ENCODE peak calls at places on chromosomes 3 and 15, in four cellular contexts. One of them, this sample, is unnamed.

GRCh38 chr15:25783607-25784131 is 79.5 kb downstream of the ATP10A start:
- DNase-seq in tibial nerve: no peak
- DNase-seq in adrenal gland: no peak
- DNase-seq in breast epithelium: no peak
- DNase-seq in this sample: no peak

GRCh38 chr3:38003371-38003816 is 12.8 kb downstream of the VILL start:
- DNase-seq in tibial nerve: peak; percentile 66
- DNase-seq in breast epithelium: peak; percentile 79
- DNase-seq in adrenal gland: peak; percentile 54
- DNase-seq in this sample: no peak

GRCh38 chr3:73559730-73560129 is 65.0 kb downstream of the PDZRN3 start:
- DNase-seq in breast epithelium: no peak
- DNase-seq in adrenal gland: no peak
- DNase-seq in tibial nerve: no peak
- DNase-seq in this sample: no peak

GRCh38 chr3:143648218-143648617 is 200.1 kb downstream of the SLC9A9 start:
- DNase-seq in tibial nerve: no peak
- DNase-seq in adrenal gland: no peak
- DNase-seq in breast epithelium: no peak
- DNase-seq in this sample: no peak

GRCh38 chr3:39419697-39420293 is 13.3 kb downstream of the RPSA start:
- DNase-seq in tibial nerve: no peak
- DNase-seq in adrenal gland: no peak
- DNase-seq in breast epithelium: no peak
- DNase-seq in this sample: no peak

GRCh38 chr3:131972091-131972490 is 62.7 kb downstream of the CPNE4 start:
- DNase-seq in adrenal gland: no peak
- DNase-seq in breast epithelium: no peak
- DNase-seq in tibial nerve: no peak
- DNase-seq in this sample: no peak

GRCh38 chr3:193824365-193824764 is 231.4 kb downstream of the OPA1 start:
- DNase-seq in tibial nerve: no peak
- DNase-seq in breast epithelium: no peak
- DNase-seq in adrenal gland: no peak
- DNase-seq in this sample: no peak

GRCh38 chr15:74785716-74786032 is 3.8 kb downstream of the CSK start:
- DNase-seq in breast epithelium: no peak
- DNase-seq in tibial nerve: no peak
- DNase-seq in adrenal gland: no peak
- DNase-seq in this sample: no peak

GRCh38 chr3:120062474-120062873 is 31.8 kb downstream of the GSK3B start:
- DNase-seq in adrenal gland: no peak
- DNase-seq in breast epithelium: no peak
- DNase-seq in tibial nerve: no peak
- DNase-seq in this sample: no peak

GRCh38 chr3:89227218-89227617 is 119.8 kb downstream of the EPHA3 start:
- DNase-seq in adrenal gland: no peak
- DNase-seq in tibial nerve: no peak
- DNase-seq in breast epithelium: no peak
- DNase-seq in this sample: no peak

GRCh38 chr15:75177360-75178071 is 24.2 kb upstream of the C15orf39 start:
- DNase-seq in breast epithelium: no peak
- DNase-seq in tibial nerve: no peak
- DNase-seq in adrenal gland: no peak
- DNase-seq in this sample: no peak

GRCh38 chr3:62873672-62874397 is 1.4 kb downstream of the CADPS start:
- DNase-seq in tibial nerve: no peak
- DNase-seq in breast epithelium: no peak
- DNase-seq in adrenal gland: peak; percentile 29
- DNase-seq in this sample: no peak

GRCh38 chr15:90316139-90316538 is 35.9 kb upstream of the ZNF774 start:
- DNase-seq in adrenal gland: no peak
- DNase-seq in breast epithelium: no peak
- DNase-seq in tibial nerve: no peak
- DNase-seq in this sample: no peak

GRCh38 chr3:172046268-172046915 is 7.0 kb downstream of the FNDC3B start:
- DNase-seq in breast epithelium: no peak
- DNase-seq in adrenal gland: no peak
- DNase-seq in tibial nerve: no peak
- DNase-seq in this sample: no peak

GRCh38 chr3:197353001-197353866 is 54.8 kb upstream of the DLG1 start:
- DNase-seq in adrenal gland: no peak
- DNase-seq in tibial nerve: no peak
- DNase-seq in breast epithelium: no peak
- DNase-seq in this sample: no peak

GRCh38 chr15:25693321-25694237 is 169.5 kb downstream of the ATP10A start:
- DNase-seq in tibial nerve: no peak
- DNase-seq in breast epithelium: peak; percentile 50
- DNase-seq in adrenal gland: no peak
- DNase-seq in this sample: no peak

GRCh38 chr15:84684092-84684491 is 26.1 kb upstream of the NMB start:
- DNase-seq in tibial nerve: no peak
- DNase-seq in breast epithelium: no peak
- DNase-seq in adrenal gland: no peak
- DNase-seq in this sample: no peak

GRCh38 chr3:177358968-177359600 is 161.8 kb upstream of the TBL1XR1 start:
- DNase-seq in adrenal gland: peak; percentile 56
- DNase-seq in tibial nerve: no peak
- DNase-seq in breast epithelium: no peak
- DNase-seq in this sample: peak; percentile 11

GRCh38 chr3:14203521-14204079 is 25.0 kb downstream of the LSM3 start:
- DNase-seq in breast epithelium: peak; percentile 65
- DNase-seq in tibial nerve: peak; percentile 28
- DNase-seq in adrenal gland: peak; percentile 72
- DNase-seq in this sample: no peak

GRCh38 chr3:171508676-171509075 is 48.5 kb upstream of the TNIK start:
- DNase-seq in tibial nerve: no peak
- DNase-seq in breast epithelium: no peak
- DNase-seq in adrenal gland: no peak
- DNase-seq in this sample: no peak

GRCh38 chr3:111739241-111739952 is 119.7 kb upstream of the PHLDB2 start:
- DNase-seq in tibial nerve: no peak
- DNase-seq in breast epithelium: no peak
- DNase-seq in adrenal gland: peak; percentile 65
- DNase-seq in this sample: no peak

GRCh38 chr3:2137651-2138050 is 39.0 kb downstream of the CNTN4 start:
- DNase-seq in breast epithelium: no peak
- DNase-seq in tibial nerve: no peak
- DNase-seq in adrenal gland: no peak
- DNase-seq in this sample: no peak

GRCh38 chr3:23991236-23992050 is 46.4 kb downstream of the NR1D2 start:
- DNase-seq in breast epithelium: no peak
- DNase-seq in adrenal gland: no peak
- DNase-seq in tibial nerve: no peak
- DNase-seq in this sample: no peak

GRCh38 chr3:24773798-24774197 is 279.1 kb upstream of the THRB start:
- DNase-seq in adrenal gland: peak; percentile 50
- DNase-seq in breast epithelium: no peak
- DNase-seq in tibial nerve: no peak
- DNase-seq in this sample: no peak

GRCh38 chr3:117995795-117996194 is 1038.9 kb downstream of the IGSF11 start:
- DNase-seq in tibial nerve: no peak
- DNase-seq in breast epithelium: no peak
- DNase-seq in adrenal gland: no peak
- DNase-seq in this sample: no peak

GRCh38 chr3:128875556-128876120 is 3.8 kb upstream of the ACAD9 start:
- DNase-seq in adrenal gland: no peak
- DNase-seq in breast epithelium: no peak
- DNase-seq in tibial nerve: no peak
- DNase-seq in this sample: no peak

GRCh38 chr3:77530870-77531269 is 491.0 kb downstream of the ROBO2 start:
- DNase-seq in breast epithelium: no peak
- DNase-seq in tibial nerve: no peak
- DNase-seq in adrenal gland: no peak
- DNase-seq in this sample: no peak

GRCh38 chr3:99286266-99286845 is 352.0 kb upstream of the COL8A1 start:
- DNase-seq in tibial nerve: no peak
- DNase-seq in breast epithelium: no peak
- DNase-seq in adrenal gland: no peak
- DNase-seq in this sample: no peak

GRCh38 chr3:58059349-58060321 is 51.4 kb downstream of the FLNB start:
- DNase-seq in tibial nerve: no peak
- DNase-seq in adrenal gland: peak; percentile 54
- DNase-seq in breast epithelium: no peak
- DNase-seq in this sample: no peak

GRCh38 chr3:55489804-55490132 is 2.7 kb upstream of the WNT5A start:
- DNase-seq in tibial nerve: no peak
- DNase-seq in breast epithelium: no peak
- DNase-seq in adrenal gland: no peak
- DNase-seq in this sample: no peak

GRCh38 chr15:68316061-68316804 is 38.7 kb downstream of the FEM1B start:
- DNase-seq in breast epithelium: peak; percentile 43
- DNase-seq in adrenal gland: no peak
- DNase-seq in tibial nerve: no peak
- DNase-seq in this sample: no peak

GRCh38 chr3:45112939-45113338 is 33.2 kb downstream of the CDCP1 start:
- DNase-seq in breast epithelium: no peak
- DNase-seq in adrenal gland: no peak
- DNase-seq in tibial nerve: no peak
- DNase-seq in this sample: no peak

GRCh38 chr15:35784745-35785144 is 238.8 kb upstream of the DPH6 start:
- DNase-seq in adrenal gland: no peak
- DNase-seq in tibial nerve: no peak
- DNase-seq in breast epithelium: no peak
- DNase-seq in this sample: no peak

GRCh38 chr15:62270216-62270921 is 105.3 kb upstream of the C2CD4B start:
- DNase-seq in adrenal gland: no peak
- DNase-seq in breast epithelium: no peak
- DNase-seq in tibial nerve: no peak
- DNase-seq in this sample: no peak

GRCh38 chr3:183295211-183295610 is 42.2 kb downstream of the B3GNT5 start:
- DNase-seq in breast epithelium: peak; percentile 58
- DNase-seq in adrenal gland: peak; percentile 63
- DNase-seq in tibial nerve: no peak
- DNase-seq in this sample: no peak

GRCh38 chr15:84889991-84890669 is 5.7 kb downstream of the SLC28A1 start:
- DNase-seq in tibial nerve: no peak
- DNase-seq in breast epithelium: no peak
- DNase-seq in adrenal gland: no peak
- DNase-seq in this sample: no peak

GRCh38 chr3:13808576-13808975 is 71.3 kb downstream of the WNT7A start:
- DNase-seq in tibial nerve: no peak
- DNase-seq in adrenal gland: no peak
- DNase-seq in breast epithelium: no peak
- DNase-seq in this sample: no peak

GRCh38 chr3:46094506-46094905 is 67.2 kb upstream of the XCR1 start:
- DNase-seq in adrenal gland: no peak
- DNase-seq in tibial nerve: no peak
- DNase-seq in breast epithelium: no peak
- DNase-seq in this sample: no peak

GRCh38 chr15:39957481-39957880 is 23.6 kb downstream of the EIF2AK4 start:
- DNase-seq in breast epithelium: no peak
- DNase-seq in adrenal gland: no peak
- DNase-seq in tibial nerve: no peak
- DNase-seq in this sample: no peak

GRCh38 chr15:68652141-68652540 is 73.3 kb downstream of the CORO2B start:
- DNase-seq in adrenal gland: no peak
- DNase-seq in breast epithelium: peak; percentile 7
- DNase-seq in tibial nerve: no peak
- DNase-seq in this sample: no peak

GRCh38 chr15:64034519-64034918 is 11.8 kb downstream of the DAPK2 start:
- DNase-seq in tibial nerve: no peak
- DNase-seq in adrenal gland: no peak
- DNase-seq in breast epithelium: no peak
- DNase-seq in this sample: no peak
- H3K27ac ChIP-seq in tibial nerve: no peak overlapping the region
- H3K27ac ChIP-seq in adrenal gland: no peak overlapping the region
- H3K27ac ChIP-seq in breast epithelium: no peak overlapping the region
- H3K27ac ChIP-seq in this sample: no peak overlapping the region

GRCh38 chr15:80163217-80163616 is 10.4 kb downstream of the FAH start:
- DNase-seq in adrenal gland: no peak
- DNase-seq in tibial nerve: no peak
- DNase-seq in breast epithelium: peak; percentile 59
- DNase-seq in this sample: no peak
- TF ChIP-seq POLR2A in adrenal gland: no peak
- TF ChIP-seq POLR2A in tibial nerve: no peak
- TF ChIP-seq POLR2A in breast epithelium: no peak
- TF ChIP-seq POLR2A in this sample: no peak

DNA sequence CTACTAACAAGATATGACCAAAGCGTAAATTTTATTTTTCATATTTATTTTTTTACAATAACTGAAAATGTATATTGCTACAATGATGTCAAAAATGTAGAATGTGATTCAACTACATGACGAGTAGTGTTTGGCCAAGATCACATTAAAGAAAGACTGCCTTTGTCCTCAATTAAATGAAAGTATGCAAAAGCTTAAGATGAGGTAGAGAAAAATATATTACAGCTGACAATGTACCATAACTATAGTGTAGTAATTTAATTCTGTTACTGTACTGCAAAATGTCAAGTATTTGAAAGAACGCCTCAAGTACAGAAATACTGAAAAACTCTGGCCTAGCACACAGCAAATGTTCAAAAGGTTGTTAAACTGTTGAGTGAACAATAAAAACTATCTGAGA is 9.7 kb downstream of the PRICKLE2 start:
- DNase-seq in breast epithelium: no peak
- DNase-seq in tibial nerve: no peak
- DNase-seq in adrenal gland: no peak
- DNase-seq in this sample: no peak
- H3K27ac ChIP-seq in breast epithelium: peak overlapping the region; percentile 94
- H3K27ac ChIP-seq in tibial nerve: no peak overlapping the region
- H3K27ac ChIP-seq in adrenal gland: no peak overlapping the region
- H3K27ac ChIP-seq in this sample: peak overlapping the region; percentile 83

GRCh38 chr3:124636863-124637296 is 93.4 kb upstream of the UMPS start:
- DNase-seq in breast epithelium: no peak
- DNase-seq in adrenal gland: no peak
- DNase-seq in tibial nerve: no peak
- DNase-seq in this sample: no peak
- TF ChIP-seq POLR2A in breast epithelium: no peak
- TF ChIP-seq POLR2A in adrenal gland: no peak
- TF ChIP-seq POLR2A in tibial nerve: no peak
- TF ChIP-seq POLR2A in this sample: no peak

DNA sequence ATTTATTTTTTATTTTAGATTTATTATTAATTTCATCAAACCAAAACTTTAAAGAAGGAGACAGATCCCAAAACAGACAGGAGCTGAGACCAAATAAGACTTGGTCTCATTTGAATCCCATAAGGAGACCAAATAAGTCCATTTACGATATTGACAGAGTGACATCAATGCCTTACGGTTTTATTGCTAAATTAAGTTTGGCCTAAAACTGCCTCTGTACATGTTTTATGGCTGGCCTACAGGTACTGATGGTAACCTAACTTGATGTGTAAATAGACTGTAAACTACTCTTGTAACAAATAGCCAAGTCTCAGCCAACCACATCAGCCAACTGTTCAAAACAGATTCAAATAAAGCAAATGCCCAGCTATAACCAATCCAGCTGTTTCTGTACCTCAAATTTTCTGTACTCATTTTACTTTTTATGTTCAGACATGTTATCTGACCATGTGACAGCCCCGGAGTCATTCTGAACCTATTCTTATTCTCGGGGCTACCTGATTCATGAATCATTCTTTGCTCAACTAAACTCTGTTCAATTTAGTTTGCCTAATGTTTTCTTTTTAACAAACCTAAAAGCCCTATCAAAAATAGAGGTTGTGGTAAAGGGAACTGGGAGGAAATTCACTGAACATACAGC is 89.4 kb upstream of the CDAN1 start:
- DNase-seq in tibial nerve: no peak
- DNase-seq in adrenal gland: no peak
- DNase-seq in breast epithelium: no peak
- DNase-seq in this sample: no peak
- H3K27ac ChIP-seq in tibial nerve: no peak overlapping the region
- H3K27ac ChIP-seq in adrenal gland: no peak overlapping the region
- H3K27ac ChIP-seq in breast epithelium: no peak overlapping the region
- H3K27ac ChIP-seq in this sample: no peak overlapping the region

This sample was measured in esophagus squamous epithelium.